ENCODE peak calls at places on chromosome 16, in nine cellular contexts. One of them, this sample, is unnamed.
A peak's percentile ranks its signal among the peaks of the same experiment; 100 is the strongest.

GRCh38 chr16:180921-181667 is 835 bp downstream of the HBQ1 start:
- DNase-seq in A549: peak; percentile 88
- DNase-seq in colonic mucosa: peak; percentile 79
- DNase-seq in heart right ventricle: peak; percentile 78
- DNase-seq in fibroblast of lung: peak; percentile 52
- DNase-seq in K562: peak; percentile 93
- DNase-seq in neural progenitor cell: peak; percentile 93
- DNase-seq in RWPE2: no peak
- DNase-seq in upper lobe of right lung: peak; percentile 89
- DNase-seq in this sample: peak; percentile 78

GRCh38 chr16:73154063-73154870 is 106.3 kb upstream of the ZFHX3 start:
- DNase-seq in heart right ventricle: peak; percentile 25
- DNase-seq in colonic mucosa: no peak
- DNase-seq in A549: no peak
- DNase-seq in K562: no peak
- DNase-seq in RWPE2: no peak
- DNase-seq in fibroblast of lung: peak; percentile 5
- DNase-seq in neural progenitor cell: no peak
- DNase-seq in upper lobe of right lung: peak; percentile 73
- DNase-seq in this sample: peak; percentile 42

GRCh38 chr16:77398495-77398894 is 36.3 kb downstream of the ADAMTS18 start:
- DNase-seq in K562: no peak
- DNase-seq in neural progenitor cell: no peak
- DNase-seq in colonic mucosa: no peak
- DNase-seq in fibroblast of lung: no peak
- DNase-seq in upper lobe of right lung: no peak
- DNase-seq in heart right ventricle: no peak
- DNase-seq in A549: no peak
- DNase-seq in RWPE2: no peak
- DNase-seq in this sample: no peak

GRCh38 chr16:2846511-2847310 is 11.3 kb downstream of the PRSS22 start:
- DNase-seq in neural progenitor cell: no peak
- DNase-seq in heart right ventricle: no peak
- DNase-seq in RWPE2: no peak
- DNase-seq in fibroblast of lung: peak; percentile 85
- DNase-seq in K562: no peak
- DNase-seq in colonic mucosa: no peak
- DNase-seq in upper lobe of right lung: no peak
- DNase-seq in A549: peak; percentile 81
- DNase-seq in this sample: no peak

GRCh38 chr16:20747030-20747816 is 5.6 kb upstream of the THUMPD1 start:
- DNase-seq in colonic mucosa: peak; percentile 32
- DNase-seq in fibroblast of lung: no peak
- DNase-seq in A549: peak; percentile 29
- DNase-seq in K562: peak; percentile 83
- DNase-seq in neural progenitor cell: no peak
- DNase-seq in RWPE2: no peak
- DNase-seq in heart right ventricle: no peak
- DNase-seq in upper lobe of right lung: no peak
- DNase-seq in this sample: no peak

GRCh38 chr16:81632392-81633146 is 146.5 kb upstream of the PLCG2 start:
- DNase-seq in upper lobe of right lung: no peak
- DNase-seq in colonic mucosa: peak; percentile 37
- DNase-seq in neural progenitor cell: no peak
- DNase-seq in A549: peak; percentile 80
- DNase-seq in heart right ventricle: no peak
- DNase-seq in RWPE2: no peak
- DNase-seq in fibroblast of lung: peak; percentile 95
- DNase-seq in K562: peak; percentile 74
- DNase-seq in this sample: peak; percentile 91

GRCh38 chr16:11047057-11047456 is 102.7 kb downstream of the CLEC16A start:
- DNase-seq in K562: no peak
- DNase-seq in heart right ventricle: no peak
- DNase-seq in upper lobe of right lung: no peak
- DNase-seq in colonic mucosa: no peak
- DNase-seq in neural progenitor cell: no peak
- DNase-seq in fibroblast of lung: peak; percentile 71
- DNase-seq in RWPE2: no peak
- DNase-seq in A549: no peak
- DNase-seq in this sample: no peak

GRCh38 chr16:23052908-23053580 is 96.2 kb downstream of the USP31 start:
- DNase-seq in K562: no peak
- DNase-seq in colonic mucosa: no peak
- DNase-seq in neural progenitor cell: no peak
- DNase-seq in upper lobe of right lung: no peak
- DNase-seq in RWPE2: no peak
- DNase-seq in A549: no peak
- DNase-seq in fibroblast of lung: no peak
- DNase-seq in heart right ventricle: no peak
- DNase-seq in this sample: no peak

GRCh38 chr16:50272111-50272571 is 5.8 kb downstream of the ADCY7 start:
- DNase-seq in colonic mucosa: no peak
- DNase-seq in heart right ventricle: no peak
- DNase-seq in fibroblast of lung: no peak
- DNase-seq in RWPE2: peak; percentile 67
- DNase-seq in upper lobe of right lung: no peak
- DNase-seq in A549: no peak
- DNase-seq in K562: no peak
- DNase-seq in neural progenitor cell: no peak
- DNase-seq in this sample: no peak

GRCh38 chr16:62940573-62940972 is 904.3 kb upstream of the CDH8 start:
- DNase-seq in fibroblast of lung: no peak
- DNase-seq in neural progenitor cell: peak; percentile 6
- DNase-seq in colonic mucosa: no peak
- DNase-seq in RWPE2: no peak
- DNase-seq in upper lobe of right lung: no peak
- DNase-seq in heart right ventricle: no peak
- DNase-seq in K562: no peak
- DNase-seq in A549: no peak
- DNase-seq in this sample: no peak

GRCh38 chr16:86019446-86020047 is 120.6 kb downstream of the IRF8 start:
- DNase-seq in A549: peak; percentile 22
- DNase-seq in upper lobe of right lung: peak; percentile 42
- DNase-seq in neural progenitor cell: peak; percentile 60
- DNase-seq in heart right ventricle: no peak
- DNase-seq in colonic mucosa: no peak
- DNase-seq in RWPE2: peak; percentile 34
- DNase-seq in fibroblast of lung: no peak
- DNase-seq in K562: peak; percentile 33
- DNase-seq in this sample: no peak
- TF ChIP-seq CTCF in A549: no peak
- TF ChIP-seq CTCF in upper lobe of right lung: peak; percentile 19
- TF ChIP-seq CTCF in neural progenitor cell: peak; percentile 75
- TF ChIP-seq CTCF in heart right ventricle: no peak
- TF ChIP-seq CTCF in colonic mucosa: no peak
- TF ChIP-seq CTCF in RWPE2: peak; percentile 17
- TF ChIP-seq CTCF in fibroblast of lung: peak; percentile 20
- TF ChIP-seq CTCF in K562: peak; percentile 64
- TF ChIP-seq CTCF in this sample: no peak

GRCh38 chr16:70437017-70437581 is 1.8 kb downstream of the ST3GAL2 start:
- DNase-seq in heart right ventricle: no peak
- DNase-seq in colonic mucosa: no peak
- DNase-seq in A549: no peak
- DNase-seq in upper lobe of right lung: no peak
- DNase-seq in K562: peak; percentile 83
- DNase-seq in RWPE2: no peak
- DNase-seq in fibroblast of lung: peak; percentile 93
- DNase-seq in neural progenitor cell: peak; percentile 60
- DNase-seq in this sample: no peak
- H3K4me1 ChIP-seq in heart right ventricle: peaks cover 20% of the 10 kb centered on the region
- H3K4me1 ChIP-seq in colonic mucosa: peaks cover 3% of the 10 kb centered on the region
- H3K4me1 ChIP-seq in A549: peaks cover 59% of the 10 kb centered on the region
- H3K4me1 ChIP-seq in upper lobe of right lung: peaks cover 55% of the 10 kb centered on the region
- H3K4me1 ChIP-seq in K562: peaks cover 40% of the 10 kb centered on the region
- H3K4me1 ChIP-seq in RWPE2: peaks cover 18% of the 10 kb centered on the region
- H3K4me1 ChIP-seq in fibroblast of lung: peaks cover 31% of the 10 kb centered on the region
- H3K4me1 ChIP-seq in neural progenitor cell: peaks cover 27% of the 10 kb centered on the region
- H3K4me1 ChIP-seq in this sample: peaks cover 3% of the 10 kb centered on the region

GRCh38 chr16:12703935-12704334 is 99.8 kb downstream of the CPPED1 start:
- DNase-seq in RWPE2: no peak
- DNase-seq in neural progenitor cell: no peak
- DNase-seq in colonic mucosa: no peak
- DNase-seq in heart right ventricle: no peak
- DNase-seq in upper lobe of right lung: no peak
- DNase-seq in A549: no peak
- DNase-seq in fibroblast of lung: no peak
- DNase-seq in K562: no peak
- DNase-seq in this sample: no peak
- TF ChIP-seq CTCF in RWPE2: no peak
- TF ChIP-seq CTCF in neural progenitor cell: no peak
- TF ChIP-seq CTCF in colonic mucosa: no peak
- TF ChIP-seq CTCF in heart right ventricle: no peak
- TF ChIP-seq CTCF in upper lobe of right lung: no peak
- TF ChIP-seq CTCF in A549: no peak
- TF ChIP-seq CTCF in fibroblast of lung: no peak
- TF ChIP-seq CTCF in K562: no peak
- TF ChIP-seq CTCF in this sample: no peak

GRCh38 chr16:48125888-48126287 is 29.9 kb downstream of the ABCC12 start:
- DNase-seq in RWPE2: no peak
- DNase-seq in K562: no peak
- DNase-seq in colonic mucosa: no peak
- DNase-seq in A549: no peak
- DNase-seq in neural progenitor cell: no peak
- DNase-seq in heart right ventricle: no peak
- DNase-seq in upper lobe of right lung: no peak
- DNase-seq in fibroblast of lung: peak; percentile 48
- DNase-seq in this sample: no peak

GRCh38 chr16:48121276-48121675 is 34.5 kb downstream of the ABCC12 start:
- DNase-seq in RWPE2: no peak
- DNase-seq in upper lobe of right lung: no peak
- DNase-seq in heart right ventricle: no peak
- DNase-seq in colonic mucosa: no peak
- DNase-seq in K562: no peak
- DNase-seq in neural progenitor cell: no peak
- DNase-seq in A549: no peak
- DNase-seq in fibroblast of lung: no peak
- DNase-seq in this sample: no peak

GRCh38 chr16:48124266-48124665 is 31.5 kb downstream of the ABCC12 start:
- DNase-seq in neural progenitor cell: no peak
- DNase-seq in colonic mucosa: no peak
- DNase-seq in fibroblast of lung: no peak
- DNase-seq in heart right ventricle: no peak
- DNase-seq in RWPE2: no peak
- DNase-seq in A549: no peak
- DNase-seq in upper lobe of right lung: no peak
- DNase-seq in K562: no peak
- DNase-seq in this sample: no peak

GRCh38 chr16:48126801-48127644 is 28.8 kb downstream of the ABCC12 start:
- DNase-seq in fibroblast of lung: peak; percentile 99
- DNase-seq in A549: peak; percentile 97
- DNase-seq in colonic mucosa: no peak
- DNase-seq in K562: no peak
- DNase-seq in heart right ventricle: no peak
- DNase-seq in RWPE2: peak; percentile 82
- DNase-seq in neural progenitor cell: no peak
- DNase-seq in upper lobe of right lung: peak; percentile 85
- DNase-seq in this sample: no peak

DNA sequence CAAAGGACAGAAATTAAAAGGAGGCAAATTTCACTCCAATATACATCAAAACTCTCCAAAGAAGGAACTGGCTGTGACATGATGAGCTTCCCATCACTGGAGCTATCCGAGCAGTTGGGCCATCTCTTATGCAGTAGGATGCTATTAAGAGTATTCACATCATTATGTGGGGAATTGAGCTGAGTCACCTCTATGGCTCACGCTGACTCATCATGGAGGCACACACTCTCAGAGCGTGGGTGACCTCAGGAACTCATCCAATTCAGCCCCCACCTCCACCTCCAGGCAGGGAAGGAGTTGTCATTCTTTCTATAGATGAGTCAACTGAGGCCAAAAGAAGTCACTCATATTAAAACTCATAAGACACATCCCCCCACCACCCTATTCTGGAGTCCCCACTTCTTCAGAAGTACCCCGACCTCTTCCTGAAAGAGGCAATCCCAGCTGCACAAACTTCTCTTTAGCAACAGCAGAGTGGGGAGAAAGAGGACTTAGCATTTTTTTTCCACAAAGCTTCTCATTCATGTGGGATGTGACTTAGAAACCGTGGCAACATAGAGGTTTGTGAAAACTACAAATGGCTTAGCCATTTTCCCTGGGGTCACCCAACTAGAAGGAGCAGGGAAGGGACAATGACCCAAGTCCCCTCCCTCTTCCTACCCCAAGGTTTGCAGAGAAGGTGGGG is 32.5 kb downstream of the ABCC12 start:
- DNase-seq in colonic mucosa: no peak
- DNase-seq in K562: peak; percentile 73
- DNase-seq in heart right ventricle: no peak
- DNase-seq in A549: peak; percentile 96
- DNase-seq in RWPE2: peak; percentile 94
- DNase-seq in fibroblast of lung: peak; percentile 99
- DNase-seq in upper lobe of right lung: no peak
- DNase-seq in neural progenitor cell: no peak
- DNase-seq in this sample: peak; percentile 83
- H3K4me1 ChIP-seq in colonic mucosa: no peaks in the 10 kb centered on the region
- H3K4me1 ChIP-seq in K562: no peaks in the 10 kb centered on the region
- H3K4me1 ChIP-seq in heart right ventricle: no peaks in the 10 kb centered on the region
- H3K4me1 ChIP-seq in A549: peaks cover 53% of the 10 kb centered on the region
- H3K4me1 ChIP-seq in RWPE2: peaks cover 27% of the 10 kb centered on the region
- H3K4me1 ChIP-seq in fibroblast of lung: peaks cover 23% of the 10 kb centered on the region
- H3K4me1 ChIP-seq in upper lobe of right lung: peaks cover 5% of the 10 kb centered on the region
- H3K4me1 ChIP-seq in neural progenitor cell: no peaks in the 10 kb centered on the region
- H3K4me1 ChIP-seq in this sample: no peaks in the 10 kb centered on the region